ENCODE peak calls at places on chromosome 19, in eight cellular contexts. L is PC-3; V is effector memory CD4-positive, alpha-beta T cell; C is tibial artery; X is iPS DF 6.9; R is mucosa of descending colon; E is BJ; Z is heart right ventricle. Y is an unnamed sample.

GRCh38 chr19:57903298-57904174 is 12.9 kb downstream of the ZNF417 start:
- DNase-seq in E (no peak), C (no peak), X (no peak), R (no peak), Z (no peak), L (peak; percentile 52), V (no peak), Y (no peak)

GRCh38 chr19:45906221-45906620 is 3.8 kb upstream of the MYPOP start:
- DNase-seq in Z (no peak), L (peak; percentile 47), X (no peak), R (no peak), V (no peak), C (no peak), E (no peak), Y (no peak)

GRCh38 chr19:15702590-15702930 is 25.3 kb upstream of the OR10H2 start:
- DNase-seq in C (peak; percentile 85), E (no peak), L (peak; percentile 42), V (no peak), X (no peak), R (peak; percentile 86), Z (peak; percentile 83), Y (no peak)

GRCh38 chr19:5536337-5536894 is 31.3 kb downstream of the TINCR start:
- DNase-seq in X (no peak), Z (peak; percentile 76), E (peak; percentile 1), C (no peak), R (no peak), V (no peak), L (peak; percentile 48), Y (no peak)

GRCh38 chr19:18257503-18258470 is 16.5 kb downstream of the IQCN start:
- DNase-seq in V (no peak), Z (no peak), R (no peak), C (no peak), L (no peak), E (no peak), X (no peak), Y (no peak)

GRCh38 chr19:38705197-38706019 is 38.9 kb downstream of the CAPN12 start:
- DNase-seq in R (no peak), X (no peak), L (no peak), V (no peak), Z (no peak), C (no peak), E (no peak), Y (no peak)

GRCh38 chr19:35501684-35502083 is 11.4 kb upstream of the KRTDAP start:
- DNase-seq in Z (no peak), X (no peak), L (no peak), V (no peak), C (no peak), R (no peak), E (no peak), Y (no peak)

GRCh38 chr19:1855040-1855827 is 7.0 kb upstream of the REXO1 start:
- DNase-seq in Z (peak; percentile 92), R (peak; percentile 98), X (no peak), E (peak; percentile 57), L (peak; percentile 38), C (peak; percentile 86), V (peak; percentile 74), Y (no peak)

GRCh38 chr19:39470724-39471339 is 9.8 kb upstream of the TIMM50 start:
- DNase-seq in X (no peak), V (no peak), E (no peak), C (no peak), L (no peak), R (no peak), Z (no peak), Y (no peak)

GRCh38 chr19:2762783-2763496 is 20.1 kb downstream of the SGTA start:
- DNase-seq in E (no peak), R (no peak), X (no peak), Z (no peak), C (no peak), V (no peak), L (no peak), Y (no peak)

GRCh38 chr19:45668342-45668871 is 386 bp downstream of the GIPR start:
- DNase-seq in L (no peak), C (no peak), V (no peak), E (no peak), R (no peak), X (no peak), Z (no peak), Y (no peak)

GRCh38 chr19:10832659-10833296 is 3.2 kb downstream of the TMED1 start:
- DNase-seq in R (no peak), Z (no peak), L (no peak), V (no peak), X (no peak), C (no peak), E (no peak), Y (no peak)

GRCh38 chr19:2556221-2557092 is 80.5 kb downstream of the GADD45B start:
- DNase-seq in E (no peak), L (no peak), X (no peak), Z (no peak), R (peak; percentile 45), V (no peak), C (no peak), Y (no peak)

GRCh38 chr19:38277549-38277948 is 13.2 kb downstream of the SPINT2 start:
- DNase-seq in E (no peak), V (no peak), X (no peak), Z (no peak), C (no peak), R (no peak), L (peak; percentile 84), Y (no peak)

GRCh38 chr19:3440082-3440481 is 40.2 kb downstream of the SMIM24 start:
- DNase-seq in E (no peak), R (no peak), X (no peak), V (peak; percentile 28), C (peak; percentile 50), L (peak; percentile 42), Z (no peak), Y (no peak)

DNA sequence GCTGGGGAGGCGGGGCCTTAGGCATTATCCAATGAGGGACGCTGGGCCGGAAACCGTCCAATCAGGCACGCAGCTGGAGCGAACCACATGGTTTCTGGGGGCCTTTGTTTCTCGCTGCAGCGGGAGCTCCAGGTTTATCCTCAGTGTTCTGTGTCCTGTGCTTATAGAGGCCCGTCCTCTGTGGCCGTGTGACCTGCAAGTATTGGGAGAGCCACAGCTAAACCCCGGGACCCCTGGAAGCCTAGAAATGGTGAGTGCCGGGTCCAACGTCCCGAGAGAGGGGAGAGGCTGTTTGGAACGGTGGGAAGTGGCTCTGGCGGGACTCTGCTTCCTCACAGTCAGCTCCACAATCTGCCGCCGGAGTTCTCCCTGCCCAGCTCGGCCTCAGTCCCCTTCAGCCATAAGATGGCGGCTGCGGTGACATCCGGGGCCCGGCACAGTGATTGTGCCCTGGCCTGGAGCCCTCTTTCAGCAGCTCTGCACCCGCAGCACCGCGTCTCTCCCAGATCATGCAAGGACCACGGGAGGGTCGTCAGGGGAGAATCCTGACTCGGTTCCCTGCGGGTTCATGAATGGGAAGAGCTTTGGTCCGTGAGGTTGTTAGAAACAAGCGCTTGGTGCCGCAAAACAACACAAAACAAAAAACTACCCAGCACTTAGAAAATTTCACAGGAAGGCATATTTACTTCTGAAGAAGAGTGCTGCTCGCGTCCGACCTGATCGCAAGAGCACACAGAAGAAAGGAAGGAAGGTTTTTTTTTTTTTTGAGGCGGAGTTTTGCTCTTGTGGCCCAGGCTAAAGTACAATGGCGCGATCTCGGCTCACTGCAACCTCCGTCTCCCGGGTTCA is at the start of gene ZNF253:
- DNase-seq in L (peak; percentile 77), R (peak; percentile 97), Z (peak; percentile 99), C (peak; percentile 99), E (peak; percentile 56), V (peak; percentile 81), X (peak; percentile 97), Y (peak; percentile 93)
- H3K36me3 ChIP-seq in L (peaks cover 16% of the 10 kb centered on the region), R (no peaks in the 10 kb centered on the region), Z (no peaks in the 10 kb centered on the region), C (no peaks in the 10 kb centered on the region), E (no peaks in the 10 kb centered on the region), V (no peaks in the 10 kb centered on the region), X (no peaks in the 10 kb centered on the region), Y (no peaks in the 10 kb centered on the region)

DNA sequence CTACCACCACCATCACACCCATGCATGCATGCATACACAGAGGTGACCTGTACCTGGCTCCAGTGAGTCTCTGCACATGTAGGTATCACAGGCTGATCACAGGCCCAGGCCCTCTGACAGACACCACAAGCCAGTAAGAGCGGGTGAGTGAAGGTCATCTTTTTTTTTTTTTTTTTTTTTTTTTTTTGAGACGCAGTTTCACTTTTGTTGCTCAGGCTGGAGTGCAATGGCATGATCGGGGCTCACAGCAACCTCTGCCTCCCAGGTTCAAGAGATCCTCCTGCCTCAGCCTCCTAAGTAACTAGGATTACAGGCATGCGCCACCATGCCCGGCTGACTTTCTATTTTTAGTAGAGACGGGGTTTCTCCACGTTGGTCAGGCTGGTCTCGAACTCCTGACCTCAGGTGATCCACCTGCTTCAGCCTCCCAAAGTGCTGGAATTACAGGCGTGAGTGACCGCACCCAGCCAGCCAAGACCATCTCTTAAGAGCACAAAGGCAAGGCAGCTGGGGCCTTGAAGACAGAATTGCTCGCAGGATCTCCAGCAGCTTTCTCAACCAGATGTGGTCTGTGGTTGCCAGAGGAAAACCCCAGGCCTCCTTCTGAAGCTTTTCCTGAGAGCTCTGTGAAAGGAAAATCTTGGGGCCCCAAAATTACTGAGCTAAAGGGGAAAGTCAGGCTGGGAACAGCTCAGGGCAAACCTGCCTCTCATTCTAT is 3.2 kb upstream of the NKG7 start:
- DNase-seq in L (no peak), C (no peak), E (no peak), X (no peak), R (no peak), Z (no peak), V (peak; percentile 36), Y (no peak)
- H3K4me3 ChIP-seq in L (no peak overlapping the region), C (no peak overlapping the region), E (no peak overlapping the region), X (no peak overlapping the region), R (no peak overlapping the region), Z (no peak overlapping the region), V (no peak overlapping the region), Y (no peak overlapping the region)

DNA sequence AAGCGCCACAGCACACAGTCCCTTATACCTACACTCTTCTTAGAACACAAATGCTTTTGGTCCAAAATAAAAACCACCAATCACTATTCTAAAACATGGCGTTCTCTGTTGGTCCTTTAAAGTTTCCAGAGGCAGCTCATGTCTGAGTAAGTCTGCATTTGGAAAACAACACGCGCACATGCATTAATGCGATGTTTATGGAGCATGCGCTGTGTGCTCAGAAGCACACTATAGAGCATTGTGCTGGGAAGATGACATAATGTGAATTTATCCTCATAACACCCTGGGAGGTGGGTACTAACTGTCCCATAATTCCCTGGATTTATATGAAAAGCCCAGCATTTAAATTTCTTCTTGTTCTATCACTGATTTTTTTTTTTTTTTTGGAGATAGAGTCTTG is 10.7 kb downstream of the ZNF682 start:
- DNase-seq in X (no peak), Z (no peak), V (no peak), L (no peak), E (no peak), R (no peak), C (no peak), Y (no peak)
- H3K36me3 ChIP-seq in X (no peaks in the 10 kb centered on the region), Z (peaks cover 48% of the 10 kb centered on the region), V (no peaks in the 10 kb centered on the region), L (peaks cover 7% of the 10 kb centered on the region), E (no peaks in the 10 kb centered on the region), R (no peaks in the 10 kb centered on the region), C (peaks cover 39% of the 10 kb centered on the region), Y (peaks cover 8% of the 10 kb centered on the region)

DNA sequence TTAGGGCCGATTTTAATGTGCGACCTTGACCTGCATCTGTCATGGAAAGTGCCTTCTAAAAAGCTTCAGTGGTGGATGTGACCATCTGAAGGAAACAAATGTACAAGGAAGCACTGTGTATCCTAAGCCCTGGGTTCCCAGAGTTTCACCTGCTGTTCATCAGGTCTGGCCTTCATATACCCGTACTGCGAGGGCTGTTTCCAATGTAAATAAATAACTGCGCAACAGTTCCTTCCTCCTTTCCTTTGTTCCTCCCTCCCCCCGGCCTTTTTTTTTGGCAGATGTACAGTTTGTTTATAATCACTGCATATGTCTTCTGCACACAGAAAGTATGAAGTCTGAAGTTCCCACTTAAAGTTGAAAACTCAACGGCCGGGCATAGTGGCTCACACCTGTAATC is 5.2 kb downstream of the FAAP24 start:
- DNase-seq in R (no peak), X (no peak), Z (no peak), E (no peak), L (no peak), C (no peak), V (no peak), Y (no peak)
- H3K4me3 ChIP-seq in R (no peak overlapping the region), X (no peak overlapping the region), Z (no peak overlapping the region), E (no peak overlapping the region), L (no peak overlapping the region), C (no peak overlapping the region), V (no peak overlapping the region), Y (no peak overlapping the region)

Y was measured in thoracic aorta.